ENCODE peak calls at places on chromosome 18, in six cellular contexts. D, R, S, Q, E and G are unnamed samples.

GRCh38 chr18:23487738-23488625 is 15.3 kb upstream of the RMC1 start:
- DNase-seq in D (no peak), Q (no peak), S (no peak), R (peak), E (peak), G (no peak)

GRCh38 chr18:13233746-13234527 is 15.4 kb downstream of the LDLRAD4 start:
- DNase-seq in R (no peak), Q (no peak), S (no peak), D (peak), E (no peak), G (no peak)

GRCh38 chr18:56083097-56083865 is 495.3 kb upstream of the TCF4 start:
- DNase-seq in E (no peak), D (no peak), R (no peak), S (peak), Q (no peak), G (no peak)

GRCh38 chr18:76972241-76972640 is 149.9 kb downstream of the ZNF236 start:
- DNase-seq in S (no peak), E (no peak), Q (no peak), R (no peak), D (no peak), G (no peak)

GRCh38 chr18:9951022-9951859 is 37.4 kb downstream of the VAPA start:
- DNase-seq in D (no peak), R (peak), Q (peak), E (peak), S (peak), G (no peak)

GRCh38 chr18:44198296-44199284 is 482.1 kb upstream of the SETBP1 start:
- DNase-seq in Q (no peak), R (no peak), D (no peak), E (no peak), S (peak), G (no peak)

GRCh38 chr18:47953471-47953931 is 23.0 kb upstream of the SMAD2 start:
- DNase-seq in S (no peak), R (no peak), D (no peak), E (no peak), Q (no peak), G (no peak)

GRCh38 chr18:13672657-13673056 is 53.7 kb downstream of the FAM210A start:
- DNase-seq in S (no peak), R (no peak), Q (no peak), D (no peak), E (no peak), G (no peak)

GRCh38 chr18:64444819-64445218 is 295.9 kb upstream of the LINC00305 start:
- DNase-seq in R (no peak), D (no peak), S (no peak), Q (no peak), E (no peak), G (no peak)

GRCh38 chr18:52288403-52289004 is 51.5 kb upstream of the DCC start:
- DNase-seq in E (peak), Q (no peak), D (peak), R (peak), S (peak), G (no peak)

GRCh38 chr18:80037869-80038630 is 3.8 kb downstream of the RBFA start:
- DNase-seq in E (no peak), Q (no peak), D (no peak), S (no peak), R (no peak), G (no peak)
- TF ChIP-seq JUND in E (no peak), Q (no peak), D (no peak), S (no peak), R (no peak), G (no peak)

DNA sequence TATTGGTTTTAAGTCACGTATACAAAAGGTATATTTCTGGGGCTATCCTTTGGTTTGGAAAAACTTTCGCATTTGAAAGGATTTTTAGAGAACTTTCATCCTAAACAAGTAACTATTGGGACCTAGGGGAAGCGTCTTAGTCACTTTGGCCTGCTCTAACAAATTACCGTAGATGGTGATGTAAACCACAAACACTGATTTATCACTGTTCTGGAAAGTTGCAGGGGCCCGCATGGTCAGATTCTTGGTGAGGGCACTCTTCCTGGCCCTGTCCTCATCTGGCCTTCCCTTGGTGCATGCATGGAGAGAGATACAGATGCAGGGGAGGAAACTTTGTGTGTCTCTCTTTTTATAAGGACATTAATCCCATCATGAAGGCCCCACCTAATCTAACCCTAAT is 49.1 kb upstream of the ANKRD62 start:
- DNase-seq in Q (no peak), E (no peak), S (no peak), R (no peak), D (no peak), G (no peak)
- TF ChIP-seq JUND in Q (no peak), E (no peak), S (no peak), R (no peak), D (no peak), G (no peak)

GRCh38 chr18:26803643-26804042 is 61.9 kb downstream of the AQP4 start:
- DNase-seq in R (no peak), D (no peak), E (no peak), Q (no peak), S (no peak), G (no peak)

GRCh38 chr18:26806224-26806623 is 59.3 kb downstream of the AQP4 start:
- DNase-seq in R (no peak), D (no peak), Q (no peak), S (no peak), E (no peak), G (no peak)

GRCh38 chr18:26802330-26803200 is 62.9 kb downstream of the AQP4 start:
- DNase-seq in R (no peak), E (no peak), D (no peak), S (peak), Q (no peak), G (no peak)

DNA sequence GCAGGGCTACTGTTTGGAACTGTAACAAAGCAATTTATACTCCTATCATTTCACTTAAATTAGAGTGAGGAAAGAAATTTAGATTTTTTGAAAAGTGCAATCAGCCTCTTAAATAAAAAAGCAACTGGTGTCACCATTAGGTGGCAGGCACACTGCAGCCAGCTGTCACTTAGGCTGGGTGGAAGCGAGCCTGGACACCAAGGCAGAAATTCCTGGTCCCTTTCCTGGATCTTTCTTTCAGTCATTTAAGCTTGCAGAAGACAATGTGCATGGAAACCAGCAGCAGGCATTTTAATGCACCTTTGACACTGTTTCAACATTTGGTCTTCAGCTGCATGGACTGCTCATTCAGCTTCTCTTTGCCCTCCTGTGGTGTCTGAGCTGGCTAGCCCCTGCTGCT is 61.0 kb downstream of the AQP4 start:
- DNase-seq in R (no peak), S (peak), D (no peak), Q (no peak), E (no peak), G (peak)
- TF ChIP-seq JUND in R (no peak), S (no peak), D (no peak), Q (no peak), E (no peak), G (no peak)

GRCh38 chr18:24839991-24840390 is 379.6 kb downstream of the HRH4 start:
- DNase-seq in R (no peak), Q (no peak), D (no peak), E (no peak), S (no peak), G (no peak)

GRCh38 chr18:24835751-24836150 is 375.3 kb downstream of the HRH4 start:
- DNase-seq in Q (no peak), S (no peak), D (no peak), R (no peak), E (no peak), G (no peak)

GRCh38 chr18:24840640-24841039 is 380.2 kb downstream of the HRH4 start:
- DNase-seq in R (no peak), Q (no peak), D (no peak), E (no peak), S (no peak), G (no peak)

GRCh38 chr18:24841536-24841935 is 381.1 kb downstream of the HRH4 start:
- DNase-seq in R (no peak), E (no peak), S (no peak), D (no peak), Q (no peak), G (no peak)

DNA sequence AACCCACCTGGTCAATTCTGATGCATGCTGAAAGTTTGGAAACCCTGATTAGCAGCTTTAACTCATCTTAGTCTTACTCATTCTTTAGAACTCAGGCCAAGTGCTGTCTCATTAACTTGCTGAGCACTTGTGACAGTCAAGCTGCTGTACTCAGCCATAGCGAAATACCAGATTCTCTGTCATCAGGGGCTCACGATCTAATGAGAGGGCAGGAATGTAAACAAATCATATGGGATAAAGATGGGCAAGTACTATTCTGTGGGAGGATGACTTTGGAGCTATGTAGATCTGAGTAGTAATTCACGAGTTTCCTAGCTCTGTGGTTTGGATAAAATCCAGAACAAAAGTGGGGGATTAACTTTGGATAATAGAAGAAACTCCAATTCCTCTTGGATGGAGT is 376.6 kb downstream of the HRH4 start:
- DNase-seq in R (no peak), E (no peak), S (no peak), D (no peak), Q (no peak), G (no peak)
- TF ChIP-seq JUND in R (no peak), E (no peak), S (no peak), D (no peak), Q (no peak), G (no peak)

DNA sequence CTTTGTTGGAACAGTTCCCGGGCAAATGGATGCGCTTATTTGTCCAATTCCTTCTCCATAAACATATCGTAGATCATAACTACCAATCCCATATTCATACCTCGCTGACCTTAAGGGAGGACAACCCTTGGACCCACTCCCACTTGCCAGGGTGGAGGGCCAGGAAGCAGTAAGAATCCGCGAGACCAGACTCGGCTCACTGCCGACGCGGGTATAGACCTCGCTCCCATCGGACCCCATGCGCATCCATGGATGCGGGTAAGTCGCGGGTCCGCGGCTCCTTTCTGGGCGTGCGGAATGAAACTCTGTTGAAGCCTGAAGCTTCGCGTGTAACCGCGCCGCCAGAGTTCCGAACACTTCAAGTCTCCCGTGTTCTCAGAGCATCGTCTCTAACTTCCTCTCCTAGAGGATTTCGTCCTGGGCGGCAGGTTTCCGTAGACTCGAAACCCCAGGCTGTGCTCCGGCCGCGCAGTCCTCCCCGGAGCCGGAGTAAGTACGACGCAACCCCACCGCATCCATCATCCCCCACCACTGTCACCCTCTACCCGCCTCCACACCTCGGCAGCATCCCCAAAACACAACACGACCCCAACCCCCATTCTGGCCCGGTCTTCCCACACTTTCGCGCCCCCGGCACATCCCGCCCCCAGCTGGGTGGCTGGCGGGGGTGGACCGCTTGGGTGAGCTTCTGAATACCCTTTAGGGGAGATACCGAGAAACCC is 1.0 kb downstream of the DSC3 start:
- DNase-seq in R (no peak), D (peak), E (no peak), Q (no peak), S (peak), G (no peak)
- TF ChIP-seq JUND in R (no peak), D (no peak), E (no peak), Q (no peak), S (no peak), G (no peak)